ENCODE peak calls at places on chromosomes 3 and 15, in nine cellular contexts. Q is upper lobe of right lung; G is GM23338; J is GM06990; B is CD4-positive, alpha-beta memory T cell; E is SJSA1; C is suprapubic skin; D is neuronal stem cell; L is CD8-positive, alpha-beta T cell. K is an unnamed sample.

GRCh38 chr3:67018105-67018788 is 20.1 kb downstream of the KBTBD8 start:
- DNase-seq in Q (no peak), G (no peak), J (peak; percentile 54), B (no peak), E (no peak), C (no peak), D (no peak), L (no peak), K (peak; percentile 43)

GRCh38 chr15:31372635-31373091 is 46.0 kb downstream of the KLF13 start:
- DNase-seq in Q (no peak), G (peak; percentile 91), J (no peak), B (no peak), E (peak; percentile 80), C (no peak), D (no peak), L (no peak), K (peak; percentile 79)

GRCh38 chr3:175398676-175399075 is 539.5 kb downstream of the NAALADL2 start:
- DNase-seq in Q (no peak), G (no peak), J (no peak), B (no peak), E (no peak), C (no peak), D (no peak), L (no peak), K (peak; percentile 23)

GRCh38 chr3:158505117-158505516 is 65.9 kb upstream of the MLF1 start:
- DNase-seq in Q (no peak), G (no peak), J (no peak), B (no peak), E (no peak), C (no peak), D (no peak), L (no peak), K (no peak)

GRCh38 chr15:80202641-80203360 is 49.2 kb downstream of the CTXND1 start:
- DNase-seq in Q (no peak), G (no peak), J (no peak), B (no peak), E (peak; percentile 13), C (peak; percentile 44), D (no peak), L (no peak), K (peak; percentile 90)

GRCh38 chr3:69329897-69330296 is 56.0 kb downstream of the FRMD4B start:
- DNase-seq in Q (no peak), G (no peak), J (no peak), B (no peak), E (no peak), C (no peak), D (no peak), L (no peak), K (no peak)

GRCh38 chr3:123090700-123091585 is 24.1 kb downstream of the PDIA5 start:
- DNase-seq in Q (no peak), G (no peak), J (no peak), B (no peak), E (no peak), C (no peak), D (peak; percentile 39), L (no peak), K (no peak)

GRCh38 chr15:31316135-31316795 is 10.4 kb upstream of the KLF13 start:
- DNase-seq in Q (no peak), G (no peak), J (no peak), B (no peak), E (no peak), C (no peak), D (no peak), L (no peak), K (no peak)

GRCh38 chr3:55009372-55009771 is 81.5 kb upstream of the LRTM1 start:
- DNase-seq in Q (no peak), G (no peak), J (no peak), B (no peak), E (no peak), C (no peak), D (no peak), L (no peak), K (no peak)

GRCh38 chr3:69330891-69331400 is 54.9 kb downstream of the FRMD4B start:
- DNase-seq in Q (peak; percentile 74), G (no peak), J (no peak), B (no peak), E (no peak), C (no peak), D (no peak), L (no peak), K (no peak)

GRCh38 chr3:55013145-55013544 is 85.3 kb upstream of the LRTM1 start:
- DNase-seq in Q (no peak), G (peak; percentile 17), J (no peak), B (no peak), E (peak; percentile 48), C (no peak), D (no peak), L (no peak), K (no peak)

GRCh38 chr3:16849240-16849639 is 35.5 kb upstream of the PLCL2 start:
- DNase-seq in Q (peak; percentile 65), G (peak; percentile 75), J (peak; percentile 24), B (peak; percentile 84), E (no peak), C (no peak), D (peak; percentile 33), L (peak; percentile 74), K (peak; percentile 50)

GRCh38 chr15:40367038-40367672 is 9.1 kb downstream of the DISP2 start:
- DNase-seq in Q (peak; percentile 64), G (no peak), J (no peak), B (no peak), E (no peak), C (no peak), D (no peak), L (no peak), K (no peak)

GRCh38 chr3:149879872-149880271 is 66.9 kb downstream of the RNF13 start:
- DNase-seq in Q (peak; percentile 66), G (peak; percentile 82), J (no peak), B (no peak), E (no peak), C (peak; percentile 80), D (peak; percentile 27), L (no peak), K (peak; percentile 63)

DNA sequence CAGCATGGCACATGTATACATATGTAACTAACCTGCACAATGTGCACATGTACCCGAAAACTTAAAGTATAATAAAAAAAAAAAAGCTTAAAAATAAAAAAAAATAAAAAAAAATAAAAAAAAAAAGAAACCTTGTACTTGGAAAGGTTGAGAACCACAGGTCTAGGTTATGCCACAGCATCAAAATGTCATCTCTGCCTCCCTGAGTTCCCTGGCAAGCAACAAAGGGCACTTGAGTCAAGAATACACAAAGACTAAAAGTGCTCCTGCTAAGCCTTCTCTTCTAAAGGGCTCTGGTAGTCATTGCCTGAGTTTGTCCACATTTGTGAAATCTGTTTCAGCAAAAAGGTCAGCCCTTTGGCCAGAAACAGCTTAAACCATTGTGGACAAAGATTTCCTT is 395.8 kb upstream of the CCDC54 start:
- DNase-seq in Q (no peak), G (no peak), J (no peak), B (no peak), E (no peak), C (no peak), D (no peak), L (no peak), K (no peak)
- H3K4me3 ChIP-seq in Q (no peak overlapping the region), G (no peak overlapping the region), J (no peak overlapping the region), B (no peak overlapping the region), E (no peak overlapping the region), C (no peak overlapping the region), D (no peak overlapping the region), L (no peak overlapping the region), K (no peak overlapping the region)

GRCh38 chr15:39267685-39268084 is 313.2 kb upstream of the THBS1 start:
- DNase-seq in Q (no peak), G (no peak), J (no peak), B (no peak), E (no peak), C (no peak), D (no peak), L (no peak), K (peak; percentile 32)
- H3K27me3 ChIP-seq in Q (no peaks in the 10 kb centered on the region), G (no peaks in the 10 kb centered on the region), J (no peaks in the 10 kb centered on the region), B (no peaks in the 10 kb centered on the region), E (no peaks in the 10 kb centered on the region), C (no peaks in the 10 kb centered on the region), D (no peaks in the 10 kb centered on the region), L (no peaks in the 10 kb centered on the region), K (no peaks in the 10 kb centered on the region)

GRCh38 chr3:185225080-185225479 is 28.8 kb downstream of the EHHADH start:
- DNase-seq in Q (no peak), G (no peak), J (no peak), B (no peak), E (no peak), C (no peak), D (no peak), L (no peak), K (no peak)
- H3K4me3 ChIP-seq in Q (no peak overlapping the region), G (no peak overlapping the region), J (no peak overlapping the region), B (no peak overlapping the region), E (no peak overlapping the region), C (no peak overlapping the region), D (no peak overlapping the region), L (no peak overlapping the region), K (no peak overlapping the region)

DNA sequence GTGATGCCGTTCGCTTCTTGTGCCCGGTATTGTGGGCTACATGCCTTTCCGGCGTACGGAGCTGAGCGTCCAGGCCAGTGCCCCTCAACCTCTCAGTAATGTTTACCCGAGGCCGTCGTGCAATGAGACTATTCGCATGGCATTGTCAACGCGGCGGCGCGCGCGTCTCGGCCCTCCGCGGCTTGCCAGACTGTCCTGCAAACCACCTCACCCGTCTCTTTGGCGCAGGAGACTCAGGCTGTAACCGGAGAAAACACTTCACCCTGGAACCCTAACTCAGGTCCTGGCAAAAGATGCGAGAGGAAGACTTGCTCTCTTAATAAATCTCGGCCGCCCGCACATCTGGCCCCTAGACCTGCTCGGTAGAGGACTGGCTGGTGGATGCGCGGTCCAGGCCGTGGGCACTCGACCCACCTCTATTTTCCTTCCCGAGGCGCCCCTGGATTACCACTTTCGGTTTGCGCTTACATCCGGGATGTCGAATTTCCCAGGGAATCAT is 71.6 kb upstream of the POLG start:
- DNase-seq in Q (no peak), G (no peak), J (no peak), B (no peak), E (no peak), C (no peak), D (no peak), L (no peak), K (no peak)
- H3K27me3 ChIP-seq in Q (peaks cover 97% of the 10 kb centered on the region), G (peaks cover 100% of the 10 kb centered on the region), J (no peaks in the 10 kb centered on the region), B (peaks cover 79% of the 10 kb centered on the region), E (no peaks in the 10 kb centered on the region), C (peaks cover 100% of the 10 kb centered on the region), D (peaks cover 98% of the 10 kb centered on the region), L (peaks cover 62% of the 10 kb centered on the region), K (peaks cover 74% of the 10 kb centered on the region)

DNA sequence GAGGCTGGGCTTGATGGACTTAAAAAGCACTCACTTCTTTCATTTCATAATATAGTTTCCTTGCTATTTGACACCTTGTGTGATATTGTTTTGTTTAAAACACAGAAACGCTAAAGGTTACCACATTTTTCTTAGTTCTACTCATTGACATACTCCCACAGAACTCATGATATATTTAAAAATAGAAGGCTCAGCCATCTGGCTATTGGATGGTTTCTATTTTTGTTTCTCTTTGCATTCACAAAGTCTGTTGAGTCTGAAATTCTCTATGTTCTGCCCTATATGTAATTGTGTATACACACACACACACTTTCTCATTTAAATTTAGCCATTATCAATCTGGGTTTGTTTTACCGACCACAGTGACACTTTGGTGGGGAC is 128.2 kb downstream of the SOX2 start:
- DNase-seq in Q (no peak), G (no peak), J (peak; percentile 26), B (no peak), E (no peak), C (no peak), D (no peak), L (no peak), K (no peak)
- H3K4me3 ChIP-seq in Q (peak overlapping the region; percentile 28), G (no peak overlapping the region), J (peak overlapping the region; percentile 47), B (no peak overlapping the region), E (no peak overlapping the region), C (no peak overlapping the region), D (no peak overlapping the region), L (no peak overlapping the region), K (no peak overlapping the region)